ENCODE peak calls at places on chromosome 4, in eight cellular contexts. One of them, this sample, is unnamed.
A peak's percentile ranks its signal among the peaks of the same experiment; 100 is the strongest.

GRCh38 chr4:38904090-38904666 is 36.6 kb downstream of the FAM114A1 start:
- DNase-seq in stomach: peak; percentile 27
- DNase-seq in IMR-90: no peak
- DNase-seq in tibial nerve: no peak
- DNase-seq in suprapubic skin: no peak
- DNase-seq in transverse colon: peak; percentile 14
- DNase-seq in breast epithelium: no peak
- DNase-seq in adrenal gland: no peak
- DNase-seq in this sample: no peak

GRCh38 chr4:52883707-52884669 is 21.9 kb downstream of the RASL11B start:
- DNase-seq in stomach: no peak
- DNase-seq in IMR-90: no peak
- DNase-seq in tibial nerve: no peak
- DNase-seq in suprapubic skin: no peak
- DNase-seq in transverse colon: no peak
- DNase-seq in breast epithelium: no peak
- DNase-seq in adrenal gland: no peak
- DNase-seq in this sample: no peak

GRCh38 chr4:114384629-114385028 is 214.0 kb upstream of the UGT8 start:
- DNase-seq in stomach: no peak
- DNase-seq in IMR-90: peak; percentile 77
- DNase-seq in tibial nerve: no peak
- DNase-seq in suprapubic skin: no peak
- DNase-seq in transverse colon: no peak
- DNase-seq in breast epithelium: no peak
- DNase-seq in adrenal gland: no peak
- DNase-seq in this sample: no peak

GRCh38 chr4:156560701-156561100 is 410.9 kb downstream of the PDGFC start:
- DNase-seq in stomach: no peak
- DNase-seq in IMR-90: peak; percentile 52
- DNase-seq in tibial nerve: no peak
- DNase-seq in suprapubic skin: no peak
- DNase-seq in transverse colon: no peak
- DNase-seq in breast epithelium: no peak
- DNase-seq in adrenal gland: no peak
- DNase-seq in this sample: no peak

GRCh38 chr4:123783936-123784335 is 387.3 kb downstream of the SPRY1 start:
- DNase-seq in stomach: no peak
- DNase-seq in IMR-90: peak; percentile 78
- DNase-seq in tibial nerve: no peak
- DNase-seq in suprapubic skin: no peak
- DNase-seq in transverse colon: no peak
- DNase-seq in breast epithelium: no peak
- DNase-seq in adrenal gland: no peak
- DNase-seq in this sample: no peak

GRCh38 chr4:85883180-85883579 is 408.2 kb downstream of the ARHGAP24 start:
- DNase-seq in stomach: no peak
- DNase-seq in IMR-90: no peak
- DNase-seq in tibial nerve: no peak
- DNase-seq in suprapubic skin: no peak
- DNase-seq in transverse colon: no peak
- DNase-seq in breast epithelium: no peak
- DNase-seq in adrenal gland: no peak
- DNase-seq in this sample: no peak

GRCh38 chr4:120078216-120078615 is 11.6 kb upstream of the MAD2L1 start:
- DNase-seq in stomach: no peak
- DNase-seq in IMR-90: no peak
- DNase-seq in tibial nerve: no peak
- DNase-seq in suprapubic skin: no peak
- DNase-seq in transverse colon: no peak
- DNase-seq in breast epithelium: no peak
- DNase-seq in adrenal gland: no peak
- DNase-seq in this sample: no peak

GRCh38 chr4:8319731-8320385 is 50.3 kb downstream of the HTRA3 start:
- DNase-seq in stomach: peak; percentile 21
- DNase-seq in IMR-90: no peak
- DNase-seq in tibial nerve: no peak
- DNase-seq in suprapubic skin: peak; percentile 38
- DNase-seq in transverse colon: peak; percentile 25
- DNase-seq in breast epithelium: peak; percentile 51
- DNase-seq in adrenal gland: peak; percentile 85
- DNase-seq in this sample: no peak

GRCh38 chr4:15295421-15296162 is 132.2 kb upstream of the C1QTNF7 start:
- DNase-seq in stomach: no peak
- DNase-seq in IMR-90: no peak
- DNase-seq in tibial nerve: no peak
- DNase-seq in suprapubic skin: no peak
- DNase-seq in transverse colon: no peak
- DNase-seq in breast epithelium: no peak
- DNase-seq in adrenal gland: no peak
- DNase-seq in this sample: no peak

GRCh38 chr4:13219971-13220370 is 264.2 kb downstream of the RAB28 start:
- DNase-seq in stomach: no peak
- DNase-seq in IMR-90: no peak
- DNase-seq in tibial nerve: no peak
- DNase-seq in suprapubic skin: no peak
- DNase-seq in transverse colon: no peak
- DNase-seq in breast epithelium: no peak
- DNase-seq in adrenal gland: no peak
- DNase-seq in this sample: no peak

GRCh38 chr4:2817701-2818350 is 24.9 kb downstream of the SH3BP2 start:
- DNase-seq in stomach: no peak
- DNase-seq in IMR-90: no peak
- DNase-seq in tibial nerve: no peak
- DNase-seq in suprapubic skin: no peak
- DNase-seq in transverse colon: peak; percentile 66
- DNase-seq in breast epithelium: no peak
- DNase-seq in adrenal gland: no peak
- DNase-seq in this sample: no peak

GRCh38 chr4:100008048-100008447 is 58.0 kb upstream of the H2AZ1 start:
- DNase-seq in stomach: no peak
- DNase-seq in IMR-90: peak; percentile 74
- DNase-seq in tibial nerve: no peak
- DNase-seq in suprapubic skin: no peak
- DNase-seq in transverse colon: no peak
- DNase-seq in breast epithelium: no peak
- DNase-seq in adrenal gland: no peak
- DNase-seq in this sample: no peak

GRCh38 chr4:48268956-48269860 is at the start of gene TEC:
- DNase-seq in stomach: peak; percentile 56
- DNase-seq in IMR-90: no peak
- DNase-seq in tibial nerve: peak; percentile 17
- DNase-seq in suprapubic skin: peak; percentile 70
- DNase-seq in transverse colon: peak; percentile 45
- DNase-seq in breast epithelium: no peak
- DNase-seq in adrenal gland: peak; percentile 74
- DNase-seq in this sample: peak; percentile 10

GRCh38 chr4:73870778-73871177 is 1.6 kb downstream of the CXCL1 start:
- DNase-seq in stomach: no peak
- DNase-seq in IMR-90: no peak
- DNase-seq in tibial nerve: no peak
- DNase-seq in suprapubic skin: no peak
- DNase-seq in transverse colon: no peak
- DNase-seq in breast epithelium: no peak
- DNase-seq in adrenal gland: no peak
- DNase-seq in this sample: no peak

GRCh38 chr4:124178449-124179021 is 534.0 kb downstream of the ANKRD50 start:
- DNase-seq in stomach: no peak
- DNase-seq in IMR-90: peak; percentile 58
- DNase-seq in tibial nerve: no peak
- DNase-seq in suprapubic skin: no peak
- DNase-seq in transverse colon: no peak
- DNase-seq in breast epithelium: no peak
- DNase-seq in adrenal gland: no peak
- DNase-seq in this sample: no peak

GRCh38 chr4:94339779-94340178 is 2.9 kb downstream of the HPGDS start:
- DNase-seq in stomach: no peak
- DNase-seq in IMR-90: no peak
- DNase-seq in tibial nerve: no peak
- DNase-seq in suprapubic skin: no peak
- DNase-seq in transverse colon: no peak
- DNase-seq in breast epithelium: no peak
- DNase-seq in adrenal gland: no peak
- DNase-seq in this sample: no peak

GRCh38 chr4:51932261-51932660 is 87.9 kb downstream of the LRRC66 start:
- DNase-seq in stomach: no peak
- DNase-seq in IMR-90: no peak
- DNase-seq in tibial nerve: no peak
- DNase-seq in suprapubic skin: no peak
- DNase-seq in transverse colon: no peak
- DNase-seq in breast epithelium: no peak
- DNase-seq in adrenal gland: no peak
- DNase-seq in this sample: no peak

GRCh38 chr4:177016541-177017141 is 223.9 kb upstream of the VEGFC start:
- DNase-seq in stomach: no peak
- DNase-seq in IMR-90: peak; percentile 52
- DNase-seq in tibial nerve: no peak
- DNase-seq in suprapubic skin: no peak
- DNase-seq in transverse colon: no peak
- DNase-seq in breast epithelium: no peak
- DNase-seq in adrenal gland: no peak
- DNase-seq in this sample: no peak

GRCh38 chr4:139809207-139810157 is 143.9 kb downstream of the MGST2 start:
- DNase-seq in stomach: no peak
- DNase-seq in IMR-90: no peak
- DNase-seq in tibial nerve: no peak
- DNase-seq in suprapubic skin: no peak
- DNase-seq in transverse colon: no peak
- DNase-seq in breast epithelium: no peak
- DNase-seq in adrenal gland: no peak
- DNase-seq in this sample: no peak

GRCh38 chr4:53128959-53129358 is 236.9 kb downstream of the SCFD2 start:
- DNase-seq in stomach: no peak
- DNase-seq in IMR-90: no peak
- DNase-seq in tibial nerve: peak; percentile 53
- DNase-seq in suprapubic skin: no peak
- DNase-seq in transverse colon: no peak
- DNase-seq in breast epithelium: no peak
- DNase-seq in adrenal gland: peak; percentile 33
- DNase-seq in this sample: no peak

GRCh38 chr4:185994750-185995149 is 74.2 kb upstream of the TLR3 start:
- DNase-seq in stomach: no peak
- DNase-seq in IMR-90: no peak
- DNase-seq in tibial nerve: no peak
- DNase-seq in suprapubic skin: no peak
- DNase-seq in transverse colon: no peak
- DNase-seq in breast epithelium: no peak
- DNase-seq in adrenal gland: no peak
- DNase-seq in this sample: no peak

GRCh38 chr4:87032884-87033533 is 98.2 kb downstream of the AFF1 start:
- DNase-seq in stomach: no peak
- DNase-seq in IMR-90: peak; percentile 83
- DNase-seq in tibial nerve: no peak
- DNase-seq in suprapubic skin: no peak
- DNase-seq in transverse colon: no peak
- DNase-seq in breast epithelium: no peak
- DNase-seq in adrenal gland: no peak
- DNase-seq in this sample: no peak
- H3K27ac ChIP-seq in stomach: peak overlapping the region; percentile 70
- H3K27ac ChIP-seq in IMR-90: peak overlapping the region; percentile 43
- H3K27ac ChIP-seq in tibial nerve: peak overlapping the region; percentile 88
- H3K27ac ChIP-seq in suprapubic skin: peak overlapping the region; percentile 80
- H3K27ac ChIP-seq in transverse colon: peak overlapping the region; percentile 70
- H3K27ac ChIP-seq in breast epithelium: peak overlapping the region; percentile 71
- H3K27ac ChIP-seq in adrenal gland: peak overlapping the region; percentile 48
- H3K27ac ChIP-seq in this sample: peak overlapping the region; percentile 71

DNA sequence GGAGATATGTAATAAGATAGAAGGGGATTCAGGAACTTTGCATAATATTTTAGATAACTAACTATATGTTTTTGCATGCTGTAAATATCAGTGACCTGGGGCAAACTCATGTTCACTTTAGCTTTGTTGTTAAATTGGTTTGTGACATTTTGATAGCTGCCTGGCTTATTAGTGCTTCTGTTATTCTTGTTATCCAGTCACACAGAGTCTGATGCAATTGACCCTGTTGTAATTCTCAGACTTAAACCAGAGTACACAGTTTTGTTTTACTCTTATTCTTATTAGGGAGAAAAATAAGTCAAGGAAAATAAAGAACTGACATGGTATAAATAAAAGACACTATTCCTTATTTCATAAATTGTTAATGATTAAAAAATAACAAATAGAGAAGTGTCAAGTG is 516.7 kb upstream of the SLIT2 start:
- DNase-seq in stomach: no peak
- DNase-seq in IMR-90: peak; percentile 33
- DNase-seq in tibial nerve: no peak
- DNase-seq in suprapubic skin: no peak
- DNase-seq in transverse colon: no peak
- DNase-seq in breast epithelium: no peak
- DNase-seq in adrenal gland: no peak
- DNase-seq in this sample: no peak
- TF ChIP-seq POLR2A in stomach: no peak
- TF ChIP-seq POLR2A in IMR-90: no peak
- TF ChIP-seq POLR2A in tibial nerve: no peak
- TF ChIP-seq POLR2A in suprapubic skin: no peak
- TF ChIP-seq POLR2A in transverse colon: no peak
- TF ChIP-seq POLR2A in breast epithelium: no peak
- TF ChIP-seq POLR2A in adrenal gland: no peak
- TF ChIP-seq POLR2A in this sample: no peak

GRCh38 chr4:115906428-115906827 is 793.0 kb upstream of the NDST4 start:
- DNase-seq in stomach: no peak
- DNase-seq in IMR-90: no peak
- DNase-seq in tibial nerve: no peak
- DNase-seq in suprapubic skin: no peak
- DNase-seq in transverse colon: no peak
- DNase-seq in breast epithelium: no peak
- DNase-seq in adrenal gland: no peak
- DNase-seq in this sample: no peak
- H3K27ac ChIP-seq in stomach: no peak overlapping the region
- H3K27ac ChIP-seq in IMR-90: no peak overlapping the region
- H3K27ac ChIP-seq in tibial nerve: no peak overlapping the region
- H3K27ac ChIP-seq in suprapubic skin: no peak overlapping the region
- H3K27ac ChIP-seq in transverse colon: no peak overlapping the region
- H3K27ac ChIP-seq in breast epithelium: no peak overlapping the region
- H3K27ac ChIP-seq in adrenal gland: no peak overlapping the region
- H3K27ac ChIP-seq in this sample: no peak overlapping the region

DNA sequence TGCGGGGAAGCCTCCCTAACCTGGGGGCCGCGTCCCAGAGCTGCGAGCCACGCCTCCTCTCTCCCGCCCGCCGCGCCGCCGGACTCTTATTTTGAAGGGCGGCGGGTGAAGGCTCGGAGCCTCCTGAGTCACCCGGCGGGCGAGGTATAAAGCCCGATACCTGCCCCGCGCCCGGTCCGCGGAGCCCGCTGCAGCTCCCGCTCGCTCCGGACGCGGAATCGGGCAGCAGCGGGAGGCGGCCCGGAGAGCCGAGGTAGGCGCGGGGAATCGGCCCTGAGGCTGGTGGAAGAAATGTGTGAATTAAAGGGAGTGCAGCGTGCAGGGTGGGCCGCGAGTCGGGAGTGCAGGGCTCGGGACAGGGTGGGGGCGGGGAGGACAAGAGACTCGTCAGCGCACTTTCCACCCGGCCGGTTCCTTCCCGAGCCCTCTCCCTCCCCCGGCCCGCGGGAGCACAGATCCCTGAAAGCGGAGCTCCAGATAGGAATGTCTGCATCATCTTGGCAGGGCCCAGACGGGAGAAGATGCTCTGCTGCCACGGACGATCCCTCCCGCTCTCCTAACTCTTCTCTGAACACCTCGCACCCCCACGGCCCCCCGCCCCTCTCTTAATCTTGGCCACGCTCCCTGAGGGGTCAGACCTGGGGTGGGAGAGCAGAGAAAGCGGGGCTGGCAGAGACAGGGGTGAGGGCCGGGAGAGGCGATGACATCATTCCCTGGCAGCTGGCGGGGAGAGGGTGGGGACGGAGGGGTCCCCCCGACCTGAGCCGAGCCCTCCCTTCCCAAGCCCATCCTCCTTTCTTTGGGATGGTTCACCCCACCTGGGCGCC is 177.9 kb downstream of the CBR4 start:
- DNase-seq in stomach: peak; percentile 88
- DNase-seq in IMR-90: peak; percentile 78
- DNase-seq in tibial nerve: peak; percentile 77
- DNase-seq in suprapubic skin: peak; percentile 89
- DNase-seq in transverse colon: peak; percentile 85
- DNase-seq in breast epithelium: peak; percentile 87
- DNase-seq in adrenal gland: peak; percentile 86
- DNase-seq in this sample: no peak
- TF ChIP-seq POLR2A in stomach: no peak
- TF ChIP-seq POLR2A in IMR-90: peak; percentile 99
- TF ChIP-seq POLR2A in tibial nerve: peak; percentile 79
- TF ChIP-seq POLR2A in suprapubic skin: peak; percentile 21
- TF ChIP-seq POLR2A in transverse colon: peak; percentile 89
- TF ChIP-seq POLR2A in breast epithelium: peak; percentile 88
- TF ChIP-seq POLR2A in adrenal gland: peak; percentile 91
- TF ChIP-seq POLR2A in this sample: peak; percentile 90